ENCODE peak calls at places on chromosome 6, in five cellular contexts. M is AG10803; P is SK-MEL-5; H is activated naive CD4-positive, alpha-beta T cell treated with anti-CD3 and anti-CD28 coated beads, Interleukin-2, amount 10 ng/mL, durations not matched to agents 7 days and 5 days; S is activated naive CD8-positive, alpha-beta T cell treated with anti-CD3 and anti-CD28 coated beads, Interleukin-2, amount 50 U/mL, for 24 hours. T is an unnamed sample.

GRCh38 chr6:44115866-44116265 is 11.4 kb downstream of the MRPL14 start:
- DNase-seq in M (peak; percentile 36), P (no peak), S (no peak), H (no peak), T (no peak)

GRCh38 chr6:148342146-148343027 is at the start of gene SASH1:
- DNase-seq in M (peak; percentile 70), H (peak; percentile 33), P (peak; percentile 96), S (peak; percentile 13), T (no peak)

GRCh38 chr6:150228067-150228733 is 85.4 kb downstream of the PPP1R14C start:
- DNase-seq in P (no peak), S (no peak), H (no peak), M (no peak), T (no peak)

GRCh38 chr6:111210074-111210729 is 122.9 kb downstream of the SLC16A10 start:
- DNase-seq in S (no peak), M (peak; percentile 58), P (peak; percentile 82), H (no peak), T (peak; percentile 90)

GRCh38 chr6:9789201-9789600 is 625.7 kb downstream of the TFAP2A start:
- DNase-seq in M (peak; percentile 12), S (no peak), H (no peak), P (peak; percentile 14), T (no peak)

GRCh38 chr6:166616261-166617226 is 10.5 kb downstream of the RPS6KA2 start:
- DNase-seq in M (no peak), S (no peak), P (no peak), H (no peak), T (no peak)

GRCh38 chr6:17281100-17281496 is at the start of gene RBM24:
- DNase-seq in M (peak; percentile 81), H (peak; percentile 56), S (peak; percentile 40), P (peak; percentile 75), T (no peak)

GRCh38 chr6:150072201-150072600 is 3.3 kb upstream of the ULBP3 start:
- DNase-seq in P (no peak), H (peak; percentile 60), S (peak; percentile 46), M (peak; percentile 39), T (peak; percentile 53)

T was measured in OCI-M1.